ENCODE peak calls at places on chromosome 2, in five cellular contexts. One of them, this sample, is unnamed. For H3K9me3, the result is how much of the 10 kb centered on the place peaks cover.

GRCh38 chr2:127673304-127674069 is 1.8 kb downstream of the LIMS2 start:
- DNase-seq in neuronal stem cell: no peak
- DNase-seq in esophagus squamous epithelium: no peak
- DNase-seq in adrenal gland: no peak
- DNase-seq in colonic mucosa: no peak
- DNase-seq in this sample: no peak

GRCh38 chr2:196798980-196799379 is 503 bp downstream of the GTF3C3 start:
- DNase-seq in neuronal stem cell: peak
- DNase-seq in adrenal gland: no peak
- DNase-seq in esophagus squamous epithelium: no peak
- DNase-seq in colonic mucosa: no peak
- DNase-seq in this sample: no peak

GRCh38 chr2:239236808-239237205 is 164.0 kb downstream of the HDAC4 start:
- DNase-seq in adrenal gland: peak
- DNase-seq in esophagus squamous epithelium: no peak
- DNase-seq in neuronal stem cell: no peak
- DNase-seq in colonic mucosa: no peak
- DNase-seq in this sample: no peak

GRCh38 chr2:12861344-12861942 is 144.7 kb downstream of the TRIB2 start:
- DNase-seq in adrenal gland: no peak
- DNase-seq in esophagus squamous epithelium: no peak
- DNase-seq in colonic mucosa: no peak
- DNase-seq in neuronal stem cell: no peak
- DNase-seq in this sample: no peak

GRCh38 chr2:150477347-150477746 is 10.1 kb downstream of the RND3 start:
- DNase-seq in colonic mucosa: peak
- DNase-seq in adrenal gland: no peak
- DNase-seq in esophagus squamous epithelium: no peak
- DNase-seq in neuronal stem cell: no peak
- DNase-seq in this sample: no peak

GRCh38 chr2:3179208-3179607 is 198.4 kb downstream of the EIPR1 start:
- DNase-seq in colonic mucosa: no peak
- DNase-seq in adrenal gland: no peak
- DNase-seq in neuronal stem cell: no peak
- DNase-seq in esophagus squamous epithelium: no peak
- DNase-seq in this sample: peak

GRCh38 chr2:105381119-105381668 is 17.7 kb downstream of the FHL2 start:
- DNase-seq in colonic mucosa: no peak
- DNase-seq in neuronal stem cell: no peak
- DNase-seq in adrenal gland: no peak
- DNase-seq in esophagus squamous epithelium: no peak
- DNase-seq in this sample: no peak

GRCh38 chr2:203664029-203664755 is 42.2 kb upstream of the CD28 start:
- DNase-seq in colonic mucosa: no peak
- DNase-seq in neuronal stem cell: no peak
- DNase-seq in esophagus squamous epithelium: no peak
- DNase-seq in adrenal gland: no peak
- DNase-seq in this sample: no peak

GRCh38 chr2:134453973-134454372 is 200.1 kb downstream of the MGAT5 start:
- DNase-seq in adrenal gland: no peak
- DNase-seq in esophagus squamous epithelium: no peak
- DNase-seq in colonic mucosa: no peak
- DNase-seq in neuronal stem cell: no peak
- DNase-seq in this sample: no peak

GRCh38 chr2:168210216-168210897 is 37.0 kb downstream of the STK39 start:
- DNase-seq in esophagus squamous epithelium: no peak
- DNase-seq in adrenal gland: no peak
- DNase-seq in neuronal stem cell: no peak
- DNase-seq in colonic mucosa: no peak
- DNase-seq in this sample: no peak

GRCh38 chr2:45497355-45497754 is 113.7 kb downstream of the SRBD1 start:
- DNase-seq in esophagus squamous epithelium: no peak
- DNase-seq in neuronal stem cell: no peak
- DNase-seq in colonic mucosa: no peak
- DNase-seq in adrenal gland: no peak
- DNase-seq in this sample: no peak

GRCh38 chr2:205731521-205731965 is 49.2 kb downstream of the NRP2 start:
- DNase-seq in colonic mucosa: no peak
- DNase-seq in esophagus squamous epithelium: no peak
- DNase-seq in neuronal stem cell: no peak
- DNase-seq in adrenal gland: no peak
- DNase-seq in this sample: no peak

GRCh38 chr2:22701761-22702160 is 683.2 kb upstream of the KLHL29 start:
- DNase-seq in colonic mucosa: no peak
- DNase-seq in adrenal gland: no peak
- DNase-seq in neuronal stem cell: no peak
- DNase-seq in esophagus squamous epithelium: no peak
- DNase-seq in this sample: no peak

GRCh38 chr2:4516362-4516761 is 813.0 kb downstream of the DCDC2C start:
- DNase-seq in esophagus squamous epithelium: no peak
- DNase-seq in adrenal gland: no peak
- DNase-seq in neuronal stem cell: no peak
- DNase-seq in colonic mucosa: no peak
- DNase-seq in this sample: no peak
- H3K9me3 ChIP-seq in esophagus squamous epithelium: under half
- H3K9me3 ChIP-seq in adrenal gland: under half
- H3K9me3 ChIP-seq in neuronal stem cell: under half
- H3K9me3 ChIP-seq in colonic mucosa: under half
- H3K9me3 ChIP-seq in this sample: under half

DNA sequence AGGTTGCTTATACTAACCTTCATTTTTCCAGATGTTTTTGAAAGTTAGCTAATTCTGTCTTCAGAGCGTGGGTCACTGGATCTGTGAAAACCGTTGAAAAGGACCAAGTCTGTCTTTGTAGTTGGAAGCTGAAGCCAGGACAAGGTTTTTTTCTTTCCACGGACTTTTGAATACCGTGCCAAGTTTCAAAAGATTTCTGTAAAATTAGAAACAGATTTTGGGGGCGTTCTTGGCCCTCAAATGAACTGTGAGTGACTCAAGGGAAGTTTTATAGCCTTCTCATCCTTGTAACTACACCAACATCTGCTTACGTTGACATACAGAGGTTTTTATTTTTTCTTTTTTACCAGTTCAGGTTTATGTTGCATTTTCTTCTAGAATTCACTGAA is at the start of gene FAP:
- DNase-seq in esophagus squamous epithelium: no peak
- DNase-seq in neuronal stem cell: peak
- DNase-seq in adrenal gland: no peak
- DNase-seq in colonic mucosa: no peak
- DNase-seq in this sample: no peak
- H3K9me3 ChIP-seq in esophagus squamous epithelium: under half
- H3K9me3 ChIP-seq in neuronal stem cell: under half
- H3K9me3 ChIP-seq in adrenal gland: under half
- H3K9me3 ChIP-seq in colonic mucosa: under half
- H3K9me3 ChIP-seq in this sample: under half

DNA sequence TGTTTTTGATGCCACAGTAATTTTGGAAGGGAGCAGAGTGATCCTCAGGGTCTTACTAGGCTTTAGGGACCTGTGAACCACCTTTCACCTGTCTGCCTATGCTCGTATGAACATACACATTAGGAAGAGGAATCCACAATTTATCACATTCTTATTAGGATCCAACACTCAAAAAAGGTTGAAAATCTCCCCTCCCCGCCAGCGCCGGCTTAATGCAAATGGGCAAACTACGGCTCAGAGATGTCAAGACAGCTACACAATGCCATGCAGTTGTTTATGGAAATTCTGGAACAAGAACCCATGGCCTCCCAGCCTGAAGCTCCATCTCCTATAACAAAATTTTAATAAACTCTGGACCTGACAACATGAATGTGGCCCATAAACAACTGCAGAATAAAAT is 375.9 kb upstream of the ACVR2A start:
- DNase-seq in adrenal gland: no peak
- DNase-seq in neuronal stem cell: no peak
- DNase-seq in esophagus squamous epithelium: no peak
- DNase-seq in colonic mucosa: no peak
- DNase-seq in this sample: no peak
- H3K9me3 ChIP-seq in adrenal gland: under half
- H3K9me3 ChIP-seq in neuronal stem cell: under half
- H3K9me3 ChIP-seq in esophagus squamous epithelium: under half
- H3K9me3 ChIP-seq in colonic mucosa: under half
- H3K9me3 ChIP-seq in this sample: under half

DNA sequence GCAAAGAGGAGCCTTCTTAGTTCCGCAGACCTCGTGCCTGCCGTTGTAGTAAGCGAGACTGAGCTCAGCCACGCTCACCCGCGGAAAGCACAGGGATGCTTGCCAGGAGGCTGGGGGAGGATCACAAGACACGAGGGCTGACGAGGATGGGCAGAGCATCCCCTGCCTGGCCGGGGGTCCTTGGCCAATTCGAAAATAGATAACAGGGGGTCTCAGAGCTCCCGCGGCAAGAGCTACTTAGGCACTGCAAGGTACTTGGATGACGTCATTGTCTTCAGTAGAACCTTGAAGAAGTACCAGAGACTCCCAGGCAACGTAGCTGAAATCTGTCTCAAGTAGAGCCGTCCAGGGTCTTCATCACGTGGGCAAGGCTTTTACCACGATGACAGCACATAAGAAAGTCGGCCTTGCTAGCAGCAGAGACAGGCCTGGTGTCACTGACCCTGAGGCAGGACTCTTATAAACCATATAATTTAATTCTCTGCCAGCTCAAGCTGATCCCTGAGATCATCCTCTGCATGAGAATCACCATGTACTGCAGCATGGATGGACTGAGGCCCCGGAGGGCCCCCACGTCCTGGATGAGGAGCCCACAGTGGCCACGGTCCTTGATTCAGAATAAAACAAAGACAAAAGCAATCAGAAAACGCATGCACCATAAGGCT is 81.9 kb downstream of the TMEM18 start:
- DNase-seq in colonic mucosa: no peak
- DNase-seq in esophagus squamous epithelium: no peak
- DNase-seq in neuronal stem cell: no peak
- DNase-seq in adrenal gland: no peak
- DNase-seq in this sample: no peak
- H3K9me3 ChIP-seq in colonic mucosa: under half
- H3K9me3 ChIP-seq in esophagus squamous epithelium: under half
- H3K9me3 ChIP-seq in neuronal stem cell: under half
- H3K9me3 ChIP-seq in adrenal gland: under half
- H3K9me3 ChIP-seq in this sample: under half

GRCh38 chr2:20611077-20611843 is 39.6 kb downstream of the HS1BP3 start:
- DNase-seq in adrenal gland: no peak
- DNase-seq in esophagus squamous epithelium: no peak
- DNase-seq in neuronal stem cell: no peak
- DNase-seq in colonic mucosa: peak
- DNase-seq in this sample: no peak
- H3K9me3 ChIP-seq in adrenal gland: under half
- H3K9me3 ChIP-seq in esophagus squamous epithelium: under half
- H3K9me3 ChIP-seq in neuronal stem cell: under half
- H3K9me3 ChIP-seq in colonic mucosa: under half
- H3K9me3 ChIP-seq in this sample: under half

DNA sequence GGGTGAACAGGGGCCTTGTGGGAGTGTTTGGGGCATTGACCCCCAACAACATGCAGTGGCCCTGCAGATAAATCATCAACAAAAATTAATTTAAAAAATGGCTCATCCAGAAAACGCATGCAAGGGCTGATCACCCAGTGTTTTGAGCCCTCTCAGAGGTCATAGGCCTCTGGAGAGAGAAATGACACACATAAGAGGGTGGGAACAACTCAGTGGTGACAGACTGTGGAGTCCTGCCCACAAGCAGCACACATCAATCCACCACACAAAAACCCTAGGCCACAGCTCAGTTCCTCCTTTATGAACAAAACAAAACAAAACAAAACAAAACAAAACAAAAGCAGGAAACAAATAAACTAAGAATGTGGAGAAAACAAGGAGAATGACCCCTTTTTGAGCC is 351.7 kb upstream of the SPHKAP start:
- DNase-seq in esophagus squamous epithelium: no peak
- DNase-seq in neuronal stem cell: no peak
- DNase-seq in adrenal gland: no peak
- DNase-seq in colonic mucosa: no peak
- DNase-seq in this sample: no peak
- H3K9me3 ChIP-seq in esophagus squamous epithelium: under half
- H3K9me3 ChIP-seq in neuronal stem cell: under half
- H3K9me3 ChIP-seq in adrenal gland: under half
- H3K9me3 ChIP-seq in colonic mucosa: under half
- H3K9me3 ChIP-seq in this sample: under half

This sample was measured in naive thymus-derived CD4-positive, alpha-beta T cell.